ENCODE peak calls at places on chromosomes 3 and 15, in five cellular contexts. One of them, this sample, is unnamed.

GRCh38 chr15:73956276-73957086 is 30.2 kb downstream of the LOXL1 start:
- DNase-seq in endothelial cell of umbilical vein: peak; percentile 77
- DNase-seq in lower leg skin: no peak
- DNase-seq in upper lobe of right lung: no peak
- DNase-seq in bronchial epithelial cell: peak; percentile 78
- DNase-seq in this sample: peak; percentile 93

GRCh38 chr3:52104664-52105281 is 48.4 kb upstream of the DUSP7 start:
- DNase-seq in endothelial cell of umbilical vein: no peak
- DNase-seq in lower leg skin: no peak
- DNase-seq in upper lobe of right lung: no peak
- DNase-seq in bronchial epithelial cell: no peak
- DNase-seq in this sample: no peak

GRCh38 chr3:112338021-112338726 is 5.2 kb downstream of the CD200 start:
- DNase-seq in endothelial cell of umbilical vein: no peak
- DNase-seq in lower leg skin: no peak
- DNase-seq in upper lobe of right lung: no peak
- DNase-seq in bronchial epithelial cell: peak; percentile 22
- DNase-seq in this sample: no peak

GRCh38 chr15:78298983-78299301 is 467 bp downstream of the SKIC8 start:
- DNase-seq in endothelial cell of umbilical vein: no peak
- DNase-seq in lower leg skin: no peak
- DNase-seq in upper lobe of right lung: no peak
- DNase-seq in bronchial epithelial cell: peak; percentile 13
- DNase-seq in this sample: no peak

GRCh38 chr3:46558184-46559029 is 7.7 kb downstream of the LRRC2 start:
- DNase-seq in endothelial cell of umbilical vein: peak; percentile 84
- DNase-seq in lower leg skin: peak; percentile 26
- DNase-seq in upper lobe of right lung: peak; percentile 91
- DNase-seq in bronchial epithelial cell: peak; percentile 79
- DNase-seq in this sample: peak; percentile 91

GRCh38 chr3:194879991-194880939 is 194.6 kb downstream of the FAM43A start:
- DNase-seq in endothelial cell of umbilical vein: peak; percentile 80
- DNase-seq in lower leg skin: no peak
- DNase-seq in upper lobe of right lung: no peak
- DNase-seq in bronchial epithelial cell: no peak
- DNase-seq in this sample: no peak

GRCh38 chr15:101455291-101455916 is 34.1 kb downstream of the PCSK6 start:
- DNase-seq in endothelial cell of umbilical vein: no peak
- DNase-seq in lower leg skin: no peak
- DNase-seq in upper lobe of right lung: no peak
- DNase-seq in bronchial epithelial cell: no peak
- DNase-seq in this sample: no peak

GRCh38 chr3:14602804-14603644 is 48.5 kb upstream of the CCDC174 start:
- DNase-seq in endothelial cell of umbilical vein: no peak
- DNase-seq in lower leg skin: no peak
- DNase-seq in upper lobe of right lung: no peak
- DNase-seq in bronchial epithelial cell: no peak
- DNase-seq in this sample: peak; percentile 6

GRCh38 chr3:17891139-17891850 is 148.9 kb upstream of the TBC1D5 start:
- DNase-seq in endothelial cell of umbilical vein: no peak
- DNase-seq in lower leg skin: no peak
- DNase-seq in upper lobe of right lung: no peak
- DNase-seq in bronchial epithelial cell: peak; percentile 60
- DNase-seq in this sample: no peak

GRCh38 chr3:189455009-189455408 is 176.2 kb upstream of the TP63 start:
- DNase-seq in endothelial cell of umbilical vein: no peak
- DNase-seq in lower leg skin: no peak
- DNase-seq in upper lobe of right lung: no peak
- DNase-seq in bronchial epithelial cell: peak; percentile 53
- DNase-seq in this sample: no peak

GRCh38 chr3:84136425-84136824 is 822.4 kb upstream of the CADM2 start:
- DNase-seq in endothelial cell of umbilical vein: no peak
- DNase-seq in lower leg skin: no peak
- DNase-seq in upper lobe of right lung: no peak
- DNase-seq in bronchial epithelial cell: peak; percentile 5
- DNase-seq in this sample: no peak

GRCh38 chr3:34856577-34856976 is 782.7 kb upstream of the ARPP21 start:
- DNase-seq in endothelial cell of umbilical vein: no peak
- DNase-seq in lower leg skin: no peak
- DNase-seq in upper lobe of right lung: no peak
- DNase-seq in bronchial epithelial cell: no peak
- DNase-seq in this sample: no peak

GRCh38 chr3:1092061-1092460 is 763 bp upstream of the CNTN6 start:
- DNase-seq in endothelial cell of umbilical vein: no peak
- DNase-seq in lower leg skin: no peak
- DNase-seq in upper lobe of right lung: no peak
- DNase-seq in bronchial epithelial cell: no peak
- DNase-seq in this sample: no peak

GRCh38 chr3:46239301-46239938 is 2.8 kb upstream of the CCR3 start:
- DNase-seq in endothelial cell of umbilical vein: no peak
- DNase-seq in lower leg skin: no peak
- DNase-seq in upper lobe of right lung: no peak
- DNase-seq in bronchial epithelial cell: peak; percentile 80
- DNase-seq in this sample: no peak

GRCh38 chr15:88647362-88648105 is 8.7 kb downstream of the ISG20 start:
- DNase-seq in endothelial cell of umbilical vein: no peak
- DNase-seq in lower leg skin: no peak
- DNase-seq in upper lobe of right lung: no peak
- DNase-seq in bronchial epithelial cell: no peak
- DNase-seq in this sample: peak; percentile 66

GRCh38 chr3:157859541-157859940 is 246.7 kb downstream of the SHOX2 start:
- DNase-seq in endothelial cell of umbilical vein: no peak
- DNase-seq in lower leg skin: no peak
- DNase-seq in upper lobe of right lung: no peak
- DNase-seq in bronchial epithelial cell: no peak
- DNase-seq in this sample: no peak

GRCh38 chr3:157871248-157871647 is 235.0 kb downstream of the SHOX2 start:
- DNase-seq in endothelial cell of umbilical vein: no peak
- DNase-seq in lower leg skin: no peak
- DNase-seq in upper lobe of right lung: no peak
- DNase-seq in bronchial epithelial cell: no peak
- DNase-seq in this sample: no peak

GRCh38 chr3:157868168-157868567 is 238.1 kb downstream of the SHOX2 start:
- DNase-seq in endothelial cell of umbilical vein: no peak
- DNase-seq in lower leg skin: no peak
- DNase-seq in upper lobe of right lung: no peak
- DNase-seq in bronchial epithelial cell: no peak
- DNase-seq in this sample: no peak

GRCh38 chr3:157868881-157869280 is 237.3 kb downstream of the SHOX2 start:
- DNase-seq in endothelial cell of umbilical vein: no peak
- DNase-seq in lower leg skin: no peak
- DNase-seq in upper lobe of right lung: no peak
- DNase-seq in bronchial epithelial cell: no peak
- DNase-seq in this sample: no peak

GRCh38 chr3:157865449-157865862 is 240.8 kb downstream of the SHOX2 start:
- DNase-seq in endothelial cell of umbilical vein: peak; percentile 26
- DNase-seq in lower leg skin: no peak
- DNase-seq in upper lobe of right lung: peak; percentile 71
- DNase-seq in bronchial epithelial cell: no peak
- DNase-seq in this sample: peak; percentile 88
- TF ChIP-seq CTCF in endothelial cell of umbilical vein: peak; percentile 79
- TF ChIP-seq CTCF in lower leg skin: no peak
- TF ChIP-seq CTCF in upper lobe of right lung: peak; percentile 47
- TF ChIP-seq CTCF in bronchial epithelial cell: peak; percentile 68
- TF ChIP-seq CTCF in this sample: peak; percentile 89

DNA sequence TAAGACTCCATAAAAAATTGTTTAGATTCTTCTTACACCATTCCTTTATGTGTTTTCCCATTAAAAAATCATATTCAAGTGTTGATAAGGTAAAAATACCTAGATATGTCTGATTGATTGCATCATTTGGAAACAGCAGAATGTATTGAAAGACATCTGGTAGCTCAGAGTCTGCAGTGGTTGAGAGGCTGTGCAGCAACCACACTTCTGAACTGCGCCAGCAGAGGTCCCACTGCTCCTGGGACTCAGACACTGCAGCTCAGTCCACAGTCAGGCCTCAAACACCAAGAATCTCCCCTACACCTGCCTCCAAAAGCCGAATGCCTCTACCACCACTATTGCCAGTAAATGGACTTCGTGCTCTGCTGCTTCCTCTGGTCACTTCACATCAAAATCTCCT is 176.9 kb upstream of the LMCD1 start:
- DNase-seq in endothelial cell of umbilical vein: peak; percentile 21
- DNase-seq in lower leg skin: no peak
- DNase-seq in upper lobe of right lung: no peak
- DNase-seq in bronchial epithelial cell: peak; percentile 49
- DNase-seq in this sample: peak; percentile 62
- TF ChIP-seq CTCF in endothelial cell of umbilical vein: peak; percentile 60
- TF ChIP-seq CTCF in lower leg skin: no peak
- TF ChIP-seq CTCF in upper lobe of right lung: peak; percentile 47
- TF ChIP-seq CTCF in bronchial epithelial cell: peak; percentile 71
- TF ChIP-seq CTCF in this sample: no peak

DNA sequence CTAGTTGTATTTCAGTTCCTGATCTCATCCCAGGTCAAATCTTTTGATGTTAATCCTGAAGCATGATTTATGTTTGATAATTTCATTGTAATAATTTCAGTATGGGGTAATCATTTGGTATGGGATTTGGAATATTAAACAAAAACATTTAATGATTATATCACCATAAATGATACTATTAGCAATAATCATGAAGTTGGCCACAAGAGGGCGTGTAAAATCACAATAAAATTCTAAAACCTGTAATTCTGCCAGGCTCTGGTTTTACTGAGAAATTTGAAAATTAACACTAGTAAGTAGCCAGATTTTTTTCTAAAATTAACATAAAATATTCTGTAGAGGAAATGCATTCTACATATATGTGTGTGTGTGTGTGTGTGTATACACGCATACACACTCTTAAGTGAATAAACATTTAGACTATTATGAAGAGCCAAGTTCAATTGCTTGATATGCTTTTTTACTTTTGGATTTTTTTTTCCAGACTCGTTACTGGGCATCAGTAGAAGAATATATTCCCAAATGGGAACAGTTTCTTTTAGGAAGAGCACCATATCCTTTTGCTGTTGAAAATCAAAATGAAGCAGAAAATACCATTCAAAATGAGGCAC is 40.5 kb downstream of the FEZF2 start:
- DNase-seq in endothelial cell of umbilical vein: peak; percentile 21
- DNase-seq in lower leg skin: no peak
- DNase-seq in upper lobe of right lung: no peak
- DNase-seq in bronchial epithelial cell: peak; percentile 12
- DNase-seq in this sample: peak; percentile 14
- TF ChIP-seq CTCF in endothelial cell of umbilical vein: peak; percentile 24
- TF ChIP-seq CTCF in lower leg skin: no peak
- TF ChIP-seq CTCF in upper lobe of right lung: peak; percentile 53
- TF ChIP-seq CTCF in bronchial epithelial cell: no peak
- TF ChIP-seq CTCF in this sample: peak; percentile 12

GRCh38 chr15:43881944-43882343 is 55.1 kb downstream of the WDR76 start:
- DNase-seq in endothelial cell of umbilical vein: peak; percentile 11
- DNase-seq in lower leg skin: no peak
- DNase-seq in upper lobe of right lung: no peak
- DNase-seq in bronchial epithelial cell: no peak
- DNase-seq in this sample: no peak
- TF ChIP-seq CTCF in endothelial cell of umbilical vein: peak; percentile 50
- TF ChIP-seq CTCF in lower leg skin: no peak
- TF ChIP-seq CTCF in upper lobe of right lung: peak; percentile 29
- TF ChIP-seq CTCF in bronchial epithelial cell: peak; percentile 63
- TF ChIP-seq CTCF in this sample: no peak

GRCh38 chr15:34154725-34155204 is 52.9 kb downstream of the PGBD4 start:
- DNase-seq in endothelial cell of umbilical vein: no peak
- DNase-seq in lower leg skin: no peak
- DNase-seq in upper lobe of right lung: no peak
- DNase-seq in bronchial epithelial cell: peak; percentile 86
- DNase-seq in this sample: peak; percentile 3

GRCh38 chr15:34161329-34161953 is 48.5 kb downstream of the KATNBL1 start:
- DNase-seq in endothelial cell of umbilical vein: no peak
- DNase-seq in lower leg skin: no peak
- DNase-seq in upper lobe of right lung: no peak
- DNase-seq in bronchial epithelial cell: peak; percentile 53
- DNase-seq in this sample: no peak

GRCh38 chr15:34155859-34156258 is 54.0 kb downstream of the PGBD4 start:
- DNase-seq in endothelial cell of umbilical vein: no peak
- DNase-seq in lower leg skin: no peak
- DNase-seq in upper lobe of right lung: no peak
- DNase-seq in bronchial epithelial cell: no peak
- DNase-seq in this sample: no peak

GRCh38 chr15:34158355-34158754 is 51.5 kb downstream of the KATNBL1 start:
- DNase-seq in endothelial cell of umbilical vein: no peak
- DNase-seq in lower leg skin: no peak
- DNase-seq in upper lobe of right lung: no peak
- DNase-seq in bronchial epithelial cell: no peak
- DNase-seq in this sample: no peak

DNA sequence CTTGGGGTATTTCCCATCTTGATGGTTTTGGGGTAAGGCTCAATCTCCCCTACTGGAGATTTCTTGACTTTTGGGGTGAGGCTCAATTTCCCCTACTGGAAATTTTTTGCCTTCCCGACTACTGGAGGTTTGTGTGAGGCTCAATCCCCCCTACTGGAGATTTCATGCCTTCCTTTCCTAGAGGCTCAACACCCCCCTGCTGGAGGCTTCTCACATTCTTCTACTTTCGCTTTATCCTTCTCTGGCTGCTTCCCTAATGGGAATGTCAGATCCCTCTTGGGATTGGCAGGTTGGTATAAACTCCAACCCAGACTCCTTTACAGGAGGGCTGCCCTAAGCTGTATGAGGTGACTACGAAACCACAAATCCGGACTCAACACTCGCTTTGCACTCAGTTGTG is 49.2 kb downstream of the KATNBL1 start:
- DNase-seq in endothelial cell of umbilical vein: no peak
- DNase-seq in lower leg skin: no peak
- DNase-seq in upper lobe of right lung: no peak
- DNase-seq in bronchial epithelial cell: no peak
- DNase-seq in this sample: no peak
- TF ChIP-seq CTCF in endothelial cell of umbilical vein: no peak
- TF ChIP-seq CTCF in lower leg skin: no peak
- TF ChIP-seq CTCF in upper lobe of right lung: no peak
- TF ChIP-seq CTCF in bronchial epithelial cell: no peak
- TF ChIP-seq CTCF in this sample: no peak

DNA sequence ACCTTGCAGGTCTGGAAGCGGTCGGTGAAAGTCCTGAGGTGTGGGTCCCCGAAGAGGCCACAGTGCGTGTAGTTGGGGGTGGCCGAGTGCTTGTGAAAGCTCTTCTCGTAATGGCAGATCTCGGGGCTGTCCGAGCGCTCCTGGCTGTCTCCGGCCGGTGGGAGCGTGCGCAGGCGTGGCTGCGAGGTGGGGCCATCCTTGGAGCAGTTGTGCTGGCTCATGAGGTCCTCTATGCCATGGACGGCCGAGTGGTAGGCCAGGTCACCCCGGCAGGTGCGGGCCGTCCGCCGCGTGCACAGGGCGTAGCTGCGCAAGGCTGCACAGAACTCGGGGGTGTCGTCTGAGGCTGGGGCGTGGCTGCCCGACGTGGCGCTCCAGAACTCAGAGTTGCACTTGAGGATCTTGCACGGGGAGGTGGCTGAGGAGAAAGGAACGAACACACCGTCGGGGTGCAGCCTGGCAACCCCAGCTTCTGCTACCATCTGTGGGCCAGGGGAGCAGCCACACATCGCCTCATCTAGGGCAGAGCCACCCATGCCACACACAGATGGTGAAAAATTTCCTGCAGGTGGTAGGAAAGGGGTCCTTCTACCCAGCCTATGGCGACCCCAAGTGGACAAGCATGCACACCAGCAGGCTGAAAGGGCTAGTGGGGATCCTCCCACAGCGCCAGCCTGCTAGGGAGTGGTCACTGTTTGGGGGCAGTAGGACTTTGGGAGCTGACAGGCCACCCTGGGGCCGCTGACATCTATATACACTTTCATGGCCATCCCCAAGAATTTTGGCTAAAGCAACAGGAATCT is 36.7 kb downstream of the RGMA start:
- DNase-seq in endothelial cell of umbilical vein: no peak
- DNase-seq in lower leg skin: no peak
- DNase-seq in upper lobe of right lung: no peak
- DNase-seq in bronchial epithelial cell: no peak
- DNase-seq in this sample: no peak
- TF ChIP-seq CTCF in endothelial cell of umbilical vein: peak; percentile 15
- TF ChIP-seq CTCF in lower leg skin: no peak
- TF ChIP-seq CTCF in upper lobe of right lung: no peak
- TF ChIP-seq CTCF in bronchial epithelial cell: no peak
- TF ChIP-seq CTCF in this sample: no peak

GRCh38 chr3:147120029-147120428 is 286.3 kb downstream of the ZIC4 start:
- DNase-seq in endothelial cell of umbilical vein: peak; percentile 29
- DNase-seq in lower leg skin: no peak
- DNase-seq in upper lobe of right lung: no peak
- DNase-seq in bronchial epithelial cell: peak; percentile 3
- DNase-seq in this sample: no peak
- TF ChIP-seq CTCF in endothelial cell of umbilical vein: peak; percentile 33
- TF ChIP-seq CTCF in lower leg skin: no peak
- TF ChIP-seq CTCF in upper lobe of right lung: peak; percentile 27
- TF ChIP-seq CTCF in bronchial epithelial cell: no peak
- TF ChIP-seq CTCF in this sample: peak; percentile 47

This sample was measured in Calu3.